ENCODE peak calls at places on chromosomes 12 and 14, in six cellular contexts. R, Z, E, K, V and N are unnamed samples.

GRCh38 chr12:124687695-124688301 is 120.4 kb upstream of the NCOR2 start:
- DNase-seq in K (no peak), R (no peak), Z (no peak), V (no peak), E (no peak), N (no peak)

GRCh38 chr14:71566276-71566675 is 366.0 kb upstream of the RGS6 start:
- DNase-seq in R (no peak), Z (no peak), K (no peak), V (no peak), E (no peak), N (no peak)

GRCh38 chr12:28024231-28024995 is 51.9 kb upstream of the PTHLH start:
- DNase-seq in V (peak), E (no peak), Z (no peak), K (no peak), R (no peak), N (no peak)

GRCh38 chr14:55921516-55921915 is 196.7 kb upstream of the PELI2 start:
- DNase-seq in V (no peak), E (no peak), K (no peak), Z (no peak), R (no peak), N (no peak)

GRCh38 chr14:61552196-61552595 is 143.1 kb upstream of the HIF1A start:
- DNase-seq in R (no peak), E (no peak), K (no peak), V (no peak), Z (no peak), N (no peak)

GRCh38 chr12:42235426-42235825 is 2.6 kb downstream of the YAF2 start:
- DNase-seq in E (no peak), V (no peak), R (no peak), K (no peak), Z (no peak), N (no peak)

GRCh38 chr12:117470804-117471203 is 109.4 kb upstream of the NOS1 start:
- DNase-seq in Z (no peak), K (no peak), V (no peak), E (peak), R (no peak), N (no peak)

GRCh38 chr12:65720136-65720535 is 104.1 kb upstream of the HMGA2 start:
- DNase-seq in Z (no peak), R (no peak), E (no peak), K (no peak), V (peak), N (no peak)

GRCh38 chr12:68538722-68539614 is 71.7 kb upstream of the RAP1B start:
- DNase-seq in Z (peak), V (no peak), K (no peak), E (peak), R (no peak), N (no peak)

GRCh38 chr12:2248901-2249381 is 196.2 kb downstream of the CACNA1C start:
- DNase-seq in V (peak), K (no peak), R (no peak), E (no peak), Z (no peak), N (no peak)

GRCh38 chr14:77055981-77056380 is 27.5 kb upstream of the IRF2BPL start:
- DNase-seq in Z (no peak), E (no peak), V (no peak), R (no peak), K (no peak), N (no peak)

GRCh38 chr12:41076114-41076513 is 112.0 kb upstream of the PDZRN4 start:
- DNase-seq in Z (no peak), K (no peak), V (no peak), R (no peak), E (no peak), N (no peak)

GRCh38 chr12:49070971-49071370 is 1.2 kb upstream of the RHEBL1 start:
- DNase-seq in Z (no peak), R (no peak), V (no peak), E (no peak), K (no peak), N (no peak)

GRCh38 chr12:116262741-116263140 is 14.8 kb downstream of the MED13L start:
- DNase-seq in E (no peak), Z (no peak), K (no peak), R (no peak), V (no peak), N (no peak)

GRCh38 chr12:98894412-98895085 is 249.5 kb downstream of the APAF1 start:
- DNase-seq in E (no peak), V (no peak), K (no peak), R (peak), Z (no peak), N (peak)

GRCh38 chr14:34711808-34712712 is 2.3 kb downstream of the CFL2 start:
- DNase-seq in K (no peak), R (no peak), V (no peak), E (no peak), Z (no peak), N (no peak)

GRCh38 chr14:39247256-39247655 is 13.5 kb downstream of the MIA2 start:
- DNase-seq in Z (no peak), V (peak), K (no peak), R (no peak), E (no peak), N (no peak)

GRCh38 chr14:79056879-79057278 is 886.7 kb downstream of the NRXN3 start:
- DNase-seq in Z (no peak), K (no peak), V (peak), R (no peak), E (no peak), N (no peak)

GRCh38 chr14:20632831-20633771 is 8.4 kb downstream of the OR6S1 start:
- DNase-seq in R (peak), E (peak), K (no peak), Z (peak), V (peak), N (peak)

GRCh38 chr14:53355581-53356112 is 202.5 kb upstream of the DDHD1 start:
- DNase-seq in Z (no peak), K (no peak), E (no peak), V (peak), R (peak), N (no peak)

DNA sequence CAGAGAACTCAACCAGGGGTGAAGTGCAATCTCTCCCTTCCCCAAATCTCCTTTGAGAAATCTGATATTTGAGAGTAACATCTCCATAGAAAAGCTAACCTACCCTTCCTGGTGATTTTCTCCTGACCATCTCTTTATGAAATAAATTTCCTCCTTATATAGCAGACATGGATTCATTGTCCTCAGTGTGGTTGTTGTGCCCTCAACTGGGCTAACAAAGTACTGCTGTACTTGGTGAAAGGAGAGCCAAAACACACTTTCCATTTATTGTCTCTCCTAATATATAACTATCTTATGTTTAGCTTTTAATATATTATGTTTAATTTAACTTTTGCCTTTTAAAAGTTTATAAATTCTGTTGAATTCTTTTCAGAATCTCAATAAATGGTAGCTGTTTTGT is 65.1 kb upstream of the SLCO1B1 start:
- DNase-seq in V (no peak), K (no peak), Z (no peak), E (no peak), R (peak), N (no peak)
- TF ChIP-seq CTCF in V (no peak), K (no peak), Z (peak), E (no peak), R (no peak), N (peak)

GRCh38 chr12:92537235-92537960 is 165.4 kb upstream of the PLEKHG7 start:
- DNase-seq in Z (no peak), K (no peak), E (no peak), V (no peak), R (no peak), N (no peak)
- TF ChIP-seq CTCF in Z (no peak), K (no peak), E (no peak), V (no peak), R (no peak), N (no peak)

GRCh38 chr12:26188132-26188531 is 7.2 kb upstream of the SSPN start:
- DNase-seq in K (no peak), Z (no peak), R (no peak), E (no peak), V (peak), N (no peak)

GRCh38 chr12:26187014-26187413 is 8.4 kb upstream of the SSPN start:
- DNase-seq in K (no peak), V (no peak), R (no peak), E (no peak), Z (no peak), N (no peak)

GRCh38 chr12:26185532-26186320 is 9.6 kb upstream of the SSPN start:
- DNase-seq in E (no peak), V (no peak), K (no peak), Z (no peak), R (no peak), N (no peak)

GRCh38 chr12:26188641-26189040 is 6.7 kb upstream of the SSPN start:
- DNase-seq in E (no peak), K (no peak), V (no peak), Z (no peak), R (no peak), N (no peak)

DNA sequence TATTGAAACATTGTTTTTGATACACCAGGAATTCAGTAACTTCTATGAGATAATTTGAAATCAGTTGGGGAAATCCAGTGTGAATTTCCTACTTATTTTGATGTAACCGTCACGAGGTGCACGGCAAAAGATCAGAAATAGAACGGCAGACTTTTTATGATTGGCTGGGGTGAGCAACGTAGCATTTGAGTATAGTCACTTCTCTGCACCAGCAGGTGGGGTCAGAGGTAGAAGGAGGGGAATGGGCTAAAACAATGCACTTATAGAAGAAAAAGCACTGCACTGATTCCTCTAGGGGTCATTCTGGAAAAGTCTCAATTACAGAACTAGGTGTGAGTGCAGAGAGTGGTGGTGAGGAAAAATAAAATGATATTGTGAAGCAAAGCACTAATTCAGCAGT is 7.9 kb upstream of the SSPN start:
- DNase-seq in E (peak), Z (no peak), R (no peak), V (no peak), K (no peak), N (no peak)
- TF ChIP-seq CTCF in E (peak), Z (no peak), R (no peak), V (peak), K (no peak), N (no peak)

DNA sequence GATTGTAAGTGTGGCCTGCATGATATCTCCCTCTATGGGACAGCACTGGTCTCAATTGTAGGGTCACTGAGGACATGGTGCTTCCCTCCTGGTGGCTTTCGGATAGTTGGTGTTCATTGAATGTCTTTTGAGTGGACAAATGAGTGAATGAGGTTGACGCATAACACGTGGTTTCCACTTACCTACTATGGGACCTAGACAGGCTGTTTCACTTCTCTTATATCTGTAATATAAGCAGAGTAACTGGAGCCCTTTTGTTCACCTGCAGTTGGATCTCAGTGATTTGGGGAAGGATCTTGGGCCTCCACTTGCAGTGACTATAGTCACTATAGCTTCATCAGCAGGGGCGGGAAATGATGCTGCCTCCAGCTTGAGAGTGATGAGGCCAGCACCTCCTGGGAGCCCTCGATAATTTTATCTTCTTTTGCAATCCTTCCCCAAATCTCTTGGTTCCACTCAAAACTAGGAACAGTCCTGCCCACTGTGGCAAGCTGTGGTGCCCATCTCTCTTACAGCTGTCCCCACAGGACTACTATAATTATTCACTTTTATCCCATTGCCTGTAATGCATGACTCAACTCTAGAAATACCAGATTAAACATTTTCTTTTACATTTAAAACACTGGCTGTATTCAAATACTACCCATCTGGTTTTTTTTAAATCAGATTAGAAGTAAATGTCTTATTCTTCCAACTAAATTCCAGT is 242.9 kb downstream of the CHST11 start:
- DNase-seq in K (no peak), R (no peak), E (no peak), V (no peak), Z (no peak), N (no peak)
- TF ChIP-seq CTCF in K (no peak), R (no peak), E (no peak), V (no peak), Z (no peak), N (no peak)

DNA sequence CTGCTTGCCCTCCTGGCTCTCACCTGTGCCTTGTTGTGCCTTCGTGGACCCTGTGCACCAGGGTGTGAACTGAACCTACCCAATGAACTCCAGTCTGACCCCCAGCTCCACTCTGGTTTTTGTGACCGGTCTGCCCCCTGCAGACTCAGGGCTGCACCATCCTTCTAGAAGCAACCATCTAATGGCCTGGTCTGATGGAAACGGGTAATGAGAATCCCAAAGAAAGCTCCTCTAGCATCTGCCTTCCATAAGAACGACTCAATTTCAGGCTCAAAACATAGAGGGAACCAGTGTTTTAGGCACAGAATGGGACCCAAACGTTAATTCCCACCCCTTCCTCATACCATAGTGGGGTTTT is 176.7 kb upstream of the PRMT8 start:
- DNase-seq in Z (no peak), V (no peak), R (no peak), K (no peak), E (no peak), N (no peak)
- TF ChIP-seq CTCF in Z (no peak), V (no peak), R (no peak), K (no peak), E (no peak), N (no peak)

GRCh38 chr14:95156765-95157194 is 549 bp downstream of the DICER1 start:
- DNase-seq in E (peak), R (peak), Z (peak), K (no peak), V (no peak), N (peak)

GRCh38 chr14:95155044-95155443 is 2.3 kb downstream of the DICER1 start:
- DNase-seq in K (no peak), Z (no peak), E (peak), R (no peak), V (no peak), N (no peak)

GRCh38 chr14:95157195-95157986 is at the start of gene DICER1:
- DNase-seq in Z (peak), R (peak), K (peak), E (peak), V (peak), N (peak)

GRCh38 chr14:95156153-95156764 is 1.1 kb downstream of the DICER1 start:
- DNase-seq in Z (no peak), E (peak), R (no peak), V (no peak), K (no peak), N (no peak)

DNA sequence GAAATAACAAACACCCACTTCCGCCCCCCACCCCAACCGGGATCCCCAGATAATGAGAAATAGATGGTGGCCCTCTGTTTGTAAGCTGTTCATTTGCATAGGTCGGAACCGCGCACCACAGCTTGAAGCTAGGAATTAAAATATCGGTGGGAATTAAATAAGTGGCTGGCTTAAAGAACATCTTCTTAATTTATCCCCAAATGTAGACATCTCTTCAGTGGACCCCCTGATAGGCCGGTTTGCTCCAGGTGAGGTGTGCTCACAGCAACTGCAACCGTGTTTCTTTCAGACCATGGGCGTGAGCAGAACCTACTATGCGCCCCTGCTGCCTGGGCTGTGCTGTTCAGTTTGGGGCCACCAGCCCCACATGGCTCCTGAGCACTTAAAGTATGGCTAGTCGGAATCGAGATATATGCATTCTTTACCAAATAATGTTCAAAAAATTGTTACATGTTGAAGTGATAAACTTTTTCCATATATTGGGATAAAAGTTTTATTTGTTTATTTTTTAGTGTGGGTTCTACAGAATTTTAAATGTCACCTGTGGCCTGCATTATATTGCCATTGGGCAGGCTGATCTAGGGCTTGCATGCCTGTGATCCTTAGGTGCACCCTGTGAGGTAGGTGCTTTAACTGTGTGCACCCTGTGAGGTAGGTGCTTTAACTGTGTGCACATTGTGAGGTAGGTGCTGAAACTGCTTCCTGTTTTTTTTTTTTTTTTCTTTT is 821 bp upstream of the DICER1 start:
- DNase-seq in R (peak), V (no peak), K (no peak), E (peak), Z (no peak), N (no peak)
- TF ChIP-seq CTCF in R (no peak), V (no peak), K (no peak), E (no peak), Z (no peak), N (no peak)